ENCODE peak calls at places on chromosomes 11 and 22, in five cellular contexts. V, Y, Q, O and F are unnamed samples.

GRCh38 chr11:64874841-64875240 is 3.6 kb downstream of the EHD1 start:
- DNase-seq in O (no peak), Q (no peak), Y (no peak), V (peak; percentile 49), F (no peak)

GRCh38 chr11:62340269-62340901 is 3.1 kb downstream of the ASRGL1 start:
- DNase-seq in V (no peak), Y (peak; percentile 35), O (peak; percentile 17), Q (peak; percentile 64), F (peak; percentile 36)

GRCh38 chr22:31241200-31241599 is 29.1 kb downstream of the LIMK2 start:
- DNase-seq in Q (no peak), V (no peak), Y (no peak), O (no peak), F (no peak)

GRCh38 chr11:8867856-8868705 is 42.9 kb upstream of the AKIP1 start:
- DNase-seq in Q (no peak), V (no peak), Y (no peak), O (no peak), F (no peak)

GRCh38 chr22:43166132-43166930 is 15.0 kb downstream of the TSPO start:
- DNase-seq in Y (no peak), V (no peak), Q (no peak), O (no peak), F (no peak)

GRCh38 chr11:65540290-65541092 is 15.6 kb downstream of the SCYL1 start:
- DNase-seq in V (peak; percentile 97), O (peak; percentile 95), Y (peak; percentile 87), Q (peak; percentile 90), F (peak; percentile 85)

GRCh38 chr22:42172385-42173172 is 42.0 kb upstream of the CYP2D6 start:
- DNase-seq in V (no peak), Y (no peak), O (no peak), Q (no peak), F (no peak)

GRCh38 chr22:29044657-29045176 is 16.9 kb downstream of the C22orf31 start:
- DNase-seq in O (peak; percentile 6), Q (no peak), Y (no peak), V (no peak), F (no peak)

GRCh38 chr11:9280655-9281301 is 15.6 kb upstream of the DENND5A start:
- DNase-seq in O (no peak), V (no peak), Q (no peak), Y (no peak), F (no peak)

GRCh38 chr11:127574528-127574927 is 574.0 kb upstream of the KIRREL3 start:
- DNase-seq in Y (no peak), Q (no peak), V (no peak), O (no peak), F (no peak)

GRCh38 chr11:88603499-88603898 is 266.0 kb upstream of the CTSC start:
- DNase-seq in Y (no peak), O (no peak), Q (no peak), V (no peak), F (no peak)

GRCh38 chr11:84140386-84141169 is 854.4 kb upstream of the CCDC90B start:
- DNase-seq in V (no peak), O (no peak), Q (no peak), Y (no peak), F (no peak)

GRCh38 chr11:58059011-58059358 is 28.2 kb downstream of the OR6Q1 start:
- DNase-seq in Q (no peak), V (no peak), Y (no peak), O (peak; percentile 49), F (no peak)

GRCh38 chr11:106409201-106409600 is 331.7 kb downstream of the AASDHPPT start:
- DNase-seq in O (no peak), Y (no peak), Q (no peak), V (no peak), F (no peak)

GRCh38 chr22:22881116-22882032 is 6.2 kb upstream of the IGLL5 start:
- DNase-seq in V (peak; percentile 31), Y (no peak), Q (no peak), O (no peak), F (no peak)

GRCh38 chr11:46958777-46959176 is 22.2 kb downstream of the CSTPP1 start:
- DNase-seq in Q (no peak), V (no peak), Y (no peak), O (no peak), F (no peak)

GRCh38 chr11:18455686-18456372 is at the start of gene LDHAL6A:
- DNase-seq in Q (no peak), O (no peak), Y (no peak), V (no peak), F (no peak)

GRCh38 chr11:70810131-70810530 is 411.8 kb downstream of the CTTN start:
- DNase-seq in V (no peak), Q (no peak), Y (no peak), O (no peak), F (no peak)

GRCh38 chr11:46381046-46381835 is at the start of gene MDK:
- DNase-seq in Y (no peak), V (peak; percentile 83), Q (no peak), O (no peak), F (no peak)

GRCh38 chr11:116255234-116255953 is 517.4 kb downstream of the BUD13 start:
- DNase-seq in V (no peak), O (no peak), Y (no peak), Q (no peak), F (no peak)

GRCh38 chr22:20571531-20572007 is 64.2 kb downstream of the MED15 start:
- DNase-seq in V (no peak), O (no peak), Q (peak; percentile 21), Y (no peak), F (peak; percentile 37)

GRCh38 chr22:45587638-45588481 is 83.8 kb upstream of the ATXN10 start:
- DNase-seq in Y (no peak), V (peak; percentile 35), Q (peak; percentile 40), O (peak; percentile 26), F (no peak)

GRCh38 chr11:67615455-67616430 is 9.0 kb downstream of the NDUFV1 start:
- DNase-seq in Y (no peak), O (peak; percentile 33), V (no peak), Q (peak; percentile 55), F (no peak)

GRCh38 chr11:117000741-117001096 is 97.5 kb downstream of the SIK3 start:
- DNase-seq in O (no peak), Q (no peak), V (no peak), Y (no peak), F (no peak)

GRCh38 chr11:4164884-4165590 is 70.4 kb downstream of the RRM1 start:
- DNase-seq in O (no peak), Q (no peak), Y (no peak), V (no peak), F (no peak)

GRCh38 chr11:87926250-87926970 is 248.8 kb downstream of the RAB38 start:
- DNase-seq in O (peak; percentile 85), Q (peak; percentile 29), Y (no peak), V (no peak), F (no peak)

GRCh38 chr11:46733234-46733633 is 14.2 kb downstream of the F2 start:
- DNase-seq in Q (no peak), Y (no peak), V (peak; percentile 12), O (no peak), F (no peak)

GRCh38 chr22:47199261-47199948 is 437.0 kb downstream of the TBC1D22A start:
- DNase-seq in V (peak; percentile 55), O (no peak), Q (no peak), Y (peak; percentile 5), F (no peak)

GRCh38 chr11:109785714-109786113 is 307.5 kb upstream of the ZC3H12C start:
- DNase-seq in Q (no peak), V (no peak), Y (no peak), O (no peak), F (no peak)

GRCh38 chr11:117831661-117832415 is 7.3 kb upstream of the FXYD2 start:
- DNase-seq in Y (no peak), Q (no peak), V (peak; percentile 42), O (no peak), F (no peak)

GRCh38 chr11:130671801-130672700 is 223.6 kb downstream of the ADAMTS15 start:
- DNase-seq in O (no peak), Y (no peak), V (peak; percentile 79), Q (peak; percentile 13), F (no peak)

GRCh38 chr11:122085712-122086111 is 30.3 kb downstream of the BLID start:
- DNase-seq in O (no peak), Y (no peak), V (no peak), Q (no peak), F (no peak)

GRCh38 chr11:61826930-61827572 is 1.0 kb upstream of the FADS2 start:
- DNase-seq in O (no peak), V (peak; percentile 74), Q (no peak), Y (no peak), F (no peak)

GRCh38 chr11:21654091-21654490 is 538.8 kb upstream of the ANO5 start:
- DNase-seq in Q (no peak), O (no peak), V (no peak), Y (no peak), F (no peak)

GRCh38 chr11:125271436-125272064 is 107.0 kb downstream of the PKNOX2 start:
- DNase-seq in V (no peak), O (no peak), Q (no peak), Y (no peak), F (no peak)

GRCh38 chr11:93567406-93567819 is 24.2 kb upstream of the SMCO4 start:
- DNase-seq in Y (no peak), O (no peak), V (peak; percentile 67), Q (no peak), F (no peak)

GRCh38 chr11:94845622-94846021 is 77.5 kb downstream of the AMOTL1 start:
- DNase-seq in Y (no peak), Q (peak; percentile 26), O (peak; percentile 20), V (no peak), F (no peak)

GRCh38 chr22:44202261-44202789 is 21.6 kb downstream of the PARVG start:
- DNase-seq in V (no peak), Q (no peak), Y (no peak), O (no peak), F (no peak)
- H3K27ac ChIP-seq in V (no peak overlapping the region), Q (no peak overlapping the region), Y (no peak overlapping the region), O (no peak overlapping the region), F (no peak overlapping the region)

GRCh38 chr11:73426184-73426845 is 50.1 kb downstream of the RELT start:
- DNase-seq in Y (no peak), Q (no peak), O (no peak), V (no peak), F (no peak)
- H3K27ac ChIP-seq in Y (no peak overlapping the region), Q (no peak overlapping the region), O (no peak overlapping the region), V (no peak overlapping the region), F (no peak overlapping the region)

GRCh38 chr11:7604331-7604973 is 68.8 kb downstream of the CYB5R2 start:
- DNase-seq in Y (no peak), O (no peak), Q (peak; percentile 60), V (no peak), F (no peak)
- H3K27ac ChIP-seq in Y (no peak overlapping the region), O (no peak overlapping the region), Q (peak overlapping the region; percentile 85), V (peak overlapping the region; percentile 81), F (no peak overlapping the region)

GRCh38 chr11:2179516-2179915 is 7.9 kb upstream of the TH start:
- DNase-seq in V (no peak), Y (no peak), O (no peak), Q (no peak), F (no peak)

GRCh38 chr11:2182692-2183474 is 11.3 kb upstream of the TH start:
- DNase-seq in Q (no peak), V (no peak), Y (no peak), O (no peak), F (no peak)

GRCh38 chr11:2180775-2181370 is 9.3 kb upstream of the TH start:
- DNase-seq in V (no peak), O (peak; percentile 88), Y (no peak), Q (no peak), F (no peak)

GRCh38 chr11:2180347-2180746 is 8.7 kb upstream of the TH start:
- DNase-seq in V (no peak), Q (no peak), O (no peak), Y (no peak), F (no peak)

GRCh38 chr11:2182075-2182474 is 10.5 kb upstream of the TH start:
- DNase-seq in Q (no peak), Y (no peak), V (no peak), O (no peak), F (no peak)
- H3K27ac ChIP-seq in Q (no peak overlapping the region), Y (no peak overlapping the region), V (no peak overlapping the region), O (peak overlapping the region; percentile 99), F (no peak overlapping the region)